ENCODE peak calls at places on chromosomes 11 and 22, in nine cellular contexts. One of them, this sample, is unnamed.
A peak's percentile ranks its signal among the peaks of the same experiment; 100 is the strongest.

GRCh38 chr11:120172054-120172881 is 34.4 kb upstream of the TRIM29 start:
- DNase-seq in activated naive CD8-positive, alpha-beta T cell treated with anti-CD3 and anti-CD28 coated beads for 36 hours: peak; percentile 59
- DNase-seq in NCI-H2029: peak; percentile 64
- DNase-seq in cerebellum: peak; percentile 15
- DNase-seq in NCI-H510A: no peak
- DNase-seq in Karpas-422: peak; percentile 75
- DNase-seq in NCI-H1417: peak; percentile 70
- DNase-seq in tibial nerve: peak; percentile 55
- DNase-seq in epithelial cell of esophagus: peak; percentile 70
- DNase-seq in this sample: peak; percentile 33

GRCh38 chr11:27459191-27459590 is 13.4 kb downstream of the LGR4 start:
- DNase-seq in epithelial cell of esophagus: no peak
- DNase-seq in tibial nerve: no peak
- DNase-seq in NCI-H510A: no peak
- DNase-seq in activated naive CD8-positive, alpha-beta T cell treated with anti-CD3 and anti-CD28 coated beads for 36 hours: no peak
- DNase-seq in NCI-H2029: no peak
- DNase-seq in cerebellum: no peak
- DNase-seq in Karpas-422: no peak
- DNase-seq in NCI-H1417: no peak
- DNase-seq in this sample: no peak

GRCh38 chr11:63939351-63939920 is 634 bp downstream of the NAA40 start:
- DNase-seq in NCI-H2029: no peak
- DNase-seq in epithelial cell of esophagus: peak; percentile 46
- DNase-seq in NCI-H510A: no peak
- DNase-seq in Karpas-422: no peak
- DNase-seq in cerebellum: peak; percentile 21
- DNase-seq in NCI-H1417: peak; percentile 80
- DNase-seq in tibial nerve: no peak
- DNase-seq in activated naive CD8-positive, alpha-beta T cell treated with anti-CD3 and anti-CD28 coated beads for 36 hours: no peak
- DNase-seq in this sample: no peak

GRCh38 chr11:58999291-58999680 is 60.0 kb downstream of the GLYATL1 start:
- DNase-seq in NCI-H1417: no peak
- DNase-seq in NCI-H510A: no peak
- DNase-seq in tibial nerve: no peak
- DNase-seq in epithelial cell of esophagus: peak; percentile 10
- DNase-seq in Karpas-422: no peak
- DNase-seq in NCI-H2029: no peak
- DNase-seq in activated naive CD8-positive, alpha-beta T cell treated with anti-CD3 and anti-CD28 coated beads for 36 hours: no peak
- DNase-seq in cerebellum: no peak
- DNase-seq in this sample: no peak

GRCh38 chr11:40797981-40798380 is 661.5 kb downstream of the LRRC4C start:
- DNase-seq in cerebellum: no peak
- DNase-seq in NCI-H1417: no peak
- DNase-seq in tibial nerve: no peak
- DNase-seq in activated naive CD8-positive, alpha-beta T cell treated with anti-CD3 and anti-CD28 coated beads for 36 hours: no peak
- DNase-seq in NCI-H510A: no peak
- DNase-seq in epithelial cell of esophagus: peak; percentile 1
- DNase-seq in Karpas-422: no peak
- DNase-seq in NCI-H2029: no peak
- DNase-seq in this sample: no peak

GRCh38 chr11:94574193-94574961 is 7.2 kb downstream of the PIWIL4 start:
- DNase-seq in epithelial cell of esophagus: no peak
- DNase-seq in NCI-H2029: no peak
- DNase-seq in Karpas-422: no peak
- DNase-seq in activated naive CD8-positive, alpha-beta T cell treated with anti-CD3 and anti-CD28 coated beads for 36 hours: no peak
- DNase-seq in cerebellum: no peak
- DNase-seq in NCI-H1417: no peak
- DNase-seq in tibial nerve: no peak
- DNase-seq in NCI-H510A: no peak
- DNase-seq in this sample: no peak

GRCh38 chr11:3126207-3126865 is 38.8 kb downstream of the OSBPL5 start:
- DNase-seq in NCI-H2029: peak; percentile 90
- DNase-seq in activated naive CD8-positive, alpha-beta T cell treated with anti-CD3 and anti-CD28 coated beads for 36 hours: no peak
- DNase-seq in NCI-H1417: no peak
- DNase-seq in Karpas-422: no peak
- DNase-seq in cerebellum: no peak
- DNase-seq in NCI-H510A: no peak
- DNase-seq in tibial nerve: no peak
- DNase-seq in epithelial cell of esophagus: peak; percentile 42
- DNase-seq in this sample: no peak

GRCh38 chr11:32173435-32173834 is 82.6 kb downstream of the RCN1 start:
- DNase-seq in epithelial cell of esophagus: peak; percentile 71
- DNase-seq in NCI-H1417: peak; percentile 63
- DNase-seq in NCI-H2029: peak; percentile 2
- DNase-seq in cerebellum: peak; percentile 74
- DNase-seq in tibial nerve: no peak
- DNase-seq in Karpas-422: peak; percentile 53
- DNase-seq in NCI-H510A: no peak
- DNase-seq in activated naive CD8-positive, alpha-beta T cell treated with anti-CD3 and anti-CD28 coated beads for 36 hours: peak; percentile 8
- DNase-seq in this sample: no peak

GRCh38 chr11:56740107-56740506 is 8.4 kb downstream of the OR9G4 start:
- DNase-seq in NCI-H1417: no peak
- DNase-seq in cerebellum: no peak
- DNase-seq in Karpas-422: no peak
- DNase-seq in NCI-H510A: no peak
- DNase-seq in tibial nerve: no peak
- DNase-seq in epithelial cell of esophagus: no peak
- DNase-seq in NCI-H2029: no peak
- DNase-seq in activated naive CD8-positive, alpha-beta T cell treated with anti-CD3 and anti-CD28 coated beads for 36 hours: no peak
- DNase-seq in this sample: no peak

GRCh38 chr11:57310630-57311086 is 14.1 kb downstream of the TNKS1BP1 start:
- DNase-seq in epithelial cell of esophagus: peak; percentile 24
- DNase-seq in Karpas-422: no peak
- DNase-seq in cerebellum: no peak
- DNase-seq in NCI-H510A: peak; percentile 50
- DNase-seq in NCI-H2029: peak; percentile 81
- DNase-seq in tibial nerve: no peak
- DNase-seq in activated naive CD8-positive, alpha-beta T cell treated with anti-CD3 and anti-CD28 coated beads for 36 hours: no peak
- DNase-seq in NCI-H1417: no peak
- DNase-seq in this sample: no peak

GRCh38 chr11:14148653-14149273 is 186.2 kb downstream of the SPON1 start:
- DNase-seq in epithelial cell of esophagus: peak; percentile 48
- DNase-seq in cerebellum: peak; percentile 60
- DNase-seq in tibial nerve: no peak
- DNase-seq in Karpas-422: peak; percentile 62
- DNase-seq in NCI-H2029: peak; percentile 24
- DNase-seq in NCI-H1417: peak; percentile 55
- DNase-seq in activated naive CD8-positive, alpha-beta T cell treated with anti-CD3 and anti-CD28 coated beads for 36 hours: no peak
- DNase-seq in NCI-H510A: no peak
- DNase-seq in this sample: no peak

GRCh38 chr22:44329179-44329796 is 16.5 kb upstream of the SHISAL1 start:
- DNase-seq in NCI-H1417: no peak
- DNase-seq in activated naive CD8-positive, alpha-beta T cell treated with anti-CD3 and anti-CD28 coated beads for 36 hours: peak; percentile 67
- DNase-seq in epithelial cell of esophagus: peak; percentile 58
- DNase-seq in NCI-H510A: no peak
- DNase-seq in Karpas-422: no peak
- DNase-seq in NCI-H2029: peak; percentile 55
- DNase-seq in cerebellum: no peak
- DNase-seq in tibial nerve: no peak
- DNase-seq in this sample: no peak

This sample was measured in NCI-H2107.